ENCODE peak calls at places on chromosome 1, in six cellular contexts. One of them, this sample, is unnamed.
A peak's percentile ranks its signal among the peaks of the same experiment; 100 is the strongest.

GRCh38 chr1:10516925-10517676 is 42.4 kb downstream of the PEX14 start:
- DNase-seq in A549: no peak
- DNase-seq in tibial artery: no peak
- DNase-seq in kidney: no peak
- DNase-seq in OCI-LY7: no peak
- DNase-seq in right atrium auricular region: no peak
- DNase-seq in this sample: no peak

GRCh38 chr1:39142394-39143060 is 62.0 kb upstream of the MACF1 start:
- DNase-seq in right atrium auricular region: no peak
- DNase-seq in OCI-LY7: no peak
- DNase-seq in kidney: peak; percentile 82
- DNase-seq in A549: no peak
- DNase-seq in tibial artery: no peak
- DNase-seq in this sample: peak; percentile 25

GRCh38 chr1:29683472-29683871 is 447.1 kb downstream of the PTPRU start:
- DNase-seq in A549: no peak
- DNase-seq in right atrium auricular region: peak; percentile 30
- DNase-seq in tibial artery: no peak
- DNase-seq in OCI-LY7: no peak
- DNase-seq in kidney: no peak
- DNase-seq in this sample: no peak

GRCh38 chr1:51302270-51302669 is 28.1 kb downstream of the TTC39A start:
- DNase-seq in tibial artery: no peak
- DNase-seq in kidney: no peak
- DNase-seq in A549: no peak
- DNase-seq in OCI-LY7: no peak
- DNase-seq in right atrium auricular region: no peak
- DNase-seq in this sample: no peak

GRCh38 chr1:206761369-206761768 is 9.2 kb upstream of the IL19 start:
- DNase-seq in kidney: no peak
- DNase-seq in right atrium auricular region: no peak
- DNase-seq in A549: no peak
- DNase-seq in OCI-LY7: no peak
- DNase-seq in tibial artery: no peak
- DNase-seq in this sample: no peak

GRCh38 chr1:93775224-93775623 is 93.6 kb upstream of the BCAR3 start:
- DNase-seq in tibial artery: no peak
- DNase-seq in A549: peak; percentile 30
- DNase-seq in kidney: no peak
- DNase-seq in OCI-LY7: no peak
- DNase-seq in right atrium auricular region: no peak
- DNase-seq in this sample: no peak

GRCh38 chr1:156097499-156098178 is 15.4 kb upstream of the MEX3A start:
- DNase-seq in right atrium auricular region: no peak
- DNase-seq in A549: no peak
- DNase-seq in kidney: peak; percentile 26
- DNase-seq in tibial artery: no peak
- DNase-seq in OCI-LY7: no peak
- DNase-seq in this sample: no peak

GRCh38 chr1:197918815-197919522 is 1.8 kb downstream of the LHX9 start:
- DNase-seq in right atrium auricular region: no peak
- DNase-seq in OCI-LY7: no peak
- DNase-seq in tibial artery: no peak
- DNase-seq in kidney: no peak
- DNase-seq in A549: no peak
- DNase-seq in this sample: no peak

GRCh38 chr1:10598088-10598712 is 123.5 kb downstream of the PEX14 start:
- DNase-seq in kidney: no peak
- DNase-seq in A549: peak; percentile 50
- DNase-seq in tibial artery: no peak
- DNase-seq in OCI-LY7: no peak
- DNase-seq in right atrium auricular region: no peak
- DNase-seq in this sample: peak; percentile 11

GRCh38 chr1:151834239-151834638 is 2.6 kb upstream of the RORC start:
- DNase-seq in right atrium auricular region: no peak
- DNase-seq in OCI-LY7: no peak
- DNase-seq in tibial artery: no peak
- DNase-seq in kidney: no peak
- DNase-seq in A549: no peak
- DNase-seq in this sample: peak; percentile 41

GRCh38 chr1:36692465-36692864 is 209.8 kb upstream of the CSF3R start:
- DNase-seq in right atrium auricular region: no peak
- DNase-seq in OCI-LY7: no peak
- DNase-seq in tibial artery: no peak
- DNase-seq in kidney: no peak
- DNase-seq in A549: no peak
- DNase-seq in this sample: no peak

GRCh38 chr1:206925116-206925736 is 3.5 kb upstream of the FCMR start:
- DNase-seq in A549: peak; percentile 48
- DNase-seq in OCI-LY7: peak; percentile 89
- DNase-seq in kidney: no peak
- DNase-seq in tibial artery: peak; percentile 39
- DNase-seq in right atrium auricular region: no peak
- DNase-seq in this sample: peak; percentile 83

GRCh38 chr1:231069333-231069732 is 29.3 kb upstream of the FAM89A start:
- DNase-seq in kidney: no peak
- DNase-seq in right atrium auricular region: no peak
- DNase-seq in tibial artery: no peak
- DNase-seq in A549: no peak
- DNase-seq in OCI-LY7: no peak
- DNase-seq in this sample: no peak

GRCh38 chr1:112515311-112516009 is 6.7 kb downstream of the WNT2B start:
- DNase-seq in kidney: no peak
- DNase-seq in A549: no peak
- DNase-seq in OCI-LY7: no peak
- DNase-seq in right atrium auricular region: no peak
- DNase-seq in tibial artery: no peak
- DNase-seq in this sample: no peak

GRCh38 chr1:85447000-85447943 is 17.7 kb downstream of the DDAH1 start:
- DNase-seq in tibial artery: no peak
- DNase-seq in A549: no peak
- DNase-seq in kidney: no peak
- DNase-seq in right atrium auricular region: no peak
- DNase-seq in OCI-LY7: no peak
- DNase-seq in this sample: no peak

GRCh38 chr1:33228935-33229487 is 27.3 kb upstream of the ZNF362 start:
- DNase-seq in OCI-LY7: no peak
- DNase-seq in right atrium auricular region: peak; percentile 57
- DNase-seq in A549: no peak
- DNase-seq in kidney: no peak
- DNase-seq in tibial artery: peak; percentile 33
- DNase-seq in this sample: no peak

GRCh38 chr1:66395202-66396061 is 138.5 kb upstream of the SGIP1 start:
- DNase-seq in A549: no peak
- DNase-seq in tibial artery: no peak
- DNase-seq in right atrium auricular region: no peak
- DNase-seq in OCI-LY7: no peak
- DNase-seq in kidney: no peak
- DNase-seq in this sample: no peak

GRCh38 chr1:116115476-116115875 is 4.3 kb downstream of the MAB21L3 start:
- DNase-seq in right atrium auricular region: no peak
- DNase-seq in kidney: no peak
- DNase-seq in A549: peak; percentile 10
- DNase-seq in tibial artery: no peak
- DNase-seq in OCI-LY7: no peak
- DNase-seq in this sample: no peak

GRCh38 chr1:48859429-48859828 is 82.7 kb upstream of the BEND5 start:
- DNase-seq in OCI-LY7: no peak
- DNase-seq in right atrium auricular region: no peak
- DNase-seq in A549: no peak
- DNase-seq in tibial artery: no peak
- DNase-seq in kidney: no peak
- DNase-seq in this sample: no peak

GRCh38 chr1:240455228-240455821 is 156.6 kb downstream of the GREM2 start:
- DNase-seq in tibial artery: no peak
- DNase-seq in right atrium auricular region: no peak
- DNase-seq in kidney: no peak
- DNase-seq in OCI-LY7: peak; percentile 4
- DNase-seq in A549: peak; percentile 26
- DNase-seq in this sample: no peak

GRCh38 chr1:21904725-21905520 is 32.2 kb downstream of the HSPG2 start:
- DNase-seq in right atrium auricular region: peak; percentile 85
- DNase-seq in tibial artery: peak; percentile 73
- DNase-seq in A549: peak; percentile 67
- DNase-seq in OCI-LY7: no peak
- DNase-seq in kidney: peak; percentile 91
- DNase-seq in this sample: peak; percentile 94

GRCh38 chr1:11053758-11054137 is 6.1 kb downstream of the SRM start:
- DNase-seq in OCI-LY7: peak; percentile 37
- DNase-seq in tibial artery: no peak
- DNase-seq in right atrium auricular region: no peak
- DNase-seq in A549: no peak
- DNase-seq in kidney: no peak
- DNase-seq in this sample: no peak

GRCh38 chr1:87399701-87400100 is 71.0 kb downstream of the LMO4 start:
- DNase-seq in A549: no peak
- DNase-seq in kidney: no peak
- DNase-seq in tibial artery: no peak
- DNase-seq in right atrium auricular region: no peak
- DNase-seq in OCI-LY7: peak; percentile 2
- DNase-seq in this sample: peak; percentile 47

GRCh38 chr1:96519851-96520281 is 201.7 kb upstream of the PTBP2 start:
- DNase-seq in tibial artery: no peak
- DNase-seq in A549: no peak
- DNase-seq in kidney: peak; percentile 49
- DNase-seq in right atrium auricular region: no peak
- DNase-seq in OCI-LY7: no peak
- DNase-seq in this sample: no peak

GRCh38 chr1:59107916-59108315 is 189.0 kb upstream of the FGGY start:
- DNase-seq in tibial artery: no peak
- DNase-seq in A549: no peak
- DNase-seq in kidney: no peak
- DNase-seq in OCI-LY7: no peak
- DNase-seq in right atrium auricular region: no peak
- DNase-seq in this sample: no peak

GRCh38 chr1:213767683-213768082 is 220.1 kb upstream of the PROX1 start:
- DNase-seq in kidney: no peak
- DNase-seq in OCI-LY7: no peak
- DNase-seq in tibial artery: no peak
- DNase-seq in right atrium auricular region: no peak
- DNase-seq in A549: no peak
- DNase-seq in this sample: no peak

GRCh38 chr1:173122344-173122880 is 71.7 kb upstream of the TNFSF18 start:
- DNase-seq in tibial artery: no peak
- DNase-seq in A549: no peak
- DNase-seq in right atrium auricular region: no peak
- DNase-seq in OCI-LY7: no peak
- DNase-seq in kidney: no peak
- DNase-seq in this sample: peak; percentile 20

GRCh38 chr1:47686731-47687617 is 249.1 kb downstream of the FOXD2 start:
- DNase-seq in A549: no peak
- DNase-seq in OCI-LY7: no peak
- DNase-seq in tibial artery: peak; percentile 10
- DNase-seq in right atrium auricular region: no peak
- DNase-seq in kidney: no peak
- DNase-seq in this sample: no peak

GRCh38 chr1:11131816-11132215 is 32.1 kb upstream of the EXOSC10 start:
- DNase-seq in A549: no peak
- DNase-seq in kidney: no peak
- DNase-seq in OCI-LY7: no peak
- DNase-seq in right atrium auricular region: no peak
- DNase-seq in tibial artery: no peak
- DNase-seq in this sample: no peak

DNA sequence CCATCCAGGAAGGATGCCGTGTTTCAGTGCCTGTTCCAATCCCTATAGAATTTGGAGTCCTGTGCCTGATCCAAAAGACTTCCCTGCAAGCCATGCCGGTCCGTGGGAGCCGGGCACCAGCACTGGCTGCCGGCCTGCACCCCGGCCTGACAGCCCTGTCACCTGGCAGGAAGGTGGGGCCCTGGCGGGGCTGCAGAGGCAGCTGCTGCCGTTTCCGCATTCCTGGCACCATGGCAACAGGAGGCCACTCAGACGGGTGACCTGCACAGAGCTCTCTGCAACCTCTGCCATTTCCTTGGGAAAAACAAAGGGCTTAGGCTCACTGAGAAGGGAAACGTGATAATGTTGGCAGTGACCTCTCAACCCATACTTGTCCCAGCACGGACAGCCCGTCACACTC is 63.2 kb upstream of the TMEM51 start:
- DNase-seq in tibial artery: no peak
- DNase-seq in right atrium auricular region: no peak
- DNase-seq in kidney: peak; percentile 95
- DNase-seq in A549: no peak
- DNase-seq in OCI-LY7: peak; percentile 71
- DNase-seq in this sample: peak; percentile 90
- H3K4me3 ChIP-seq in tibial artery: no peak overlapping the region
- H3K4me3 ChIP-seq in right atrium auricular region: no peak overlapping the region
- H3K4me3 ChIP-seq in kidney: no peak overlapping the region
- H3K4me3 ChIP-seq in A549: no peak overlapping the region
- H3K4me3 ChIP-seq in OCI-LY7: no peak overlapping the region
- H3K4me3 ChIP-seq in this sample: no peak overlapping the region

GRCh38 chr1:15448877-15449462 is 7.6 kb upstream of the CELA2A start:
- DNase-seq in tibial artery: no peak
- DNase-seq in kidney: no peak
- DNase-seq in OCI-LY7: no peak
- DNase-seq in A549: no peak
- DNase-seq in right atrium auricular region: no peak
- DNase-seq in this sample: no peak
- H3K4me1 ChIP-seq in tibial artery: no peaks in the 10 kb centered on the region
- H3K4me1 ChIP-seq in kidney: no peaks in the 10 kb centered on the region
- H3K4me1 ChIP-seq in OCI-LY7: no peaks in the 10 kb centered on the region
- H3K4me1 ChIP-seq in A549: no peaks in the 10 kb centered on the region
- H3K4me1 ChIP-seq in right atrium auricular region: no peaks in the 10 kb centered on the region
- H3K4me1 ChIP-seq in this sample: no peaks in the 10 kb centered on the region

GRCh38 chr1:3543076-3544049 is 67.9 kb downstream of the MEGF6 start:
- DNase-seq in tibial artery: peak; percentile 88
- DNase-seq in right atrium auricular region: peak; percentile 81
- DNase-seq in A549: peak; percentile 50
- DNase-seq in OCI-LY7: no peak
- DNase-seq in kidney: peak; percentile 85
- DNase-seq in this sample: no peak
- H3K27ac ChIP-seq in tibial artery: peak overlapping the region; percentile 88
- H3K27ac ChIP-seq in right atrium auricular region: peak overlapping the region; percentile 53
- H3K27ac ChIP-seq in A549: peak overlapping the region; percentile 69
- H3K27ac ChIP-seq in OCI-LY7: no peak overlapping the region
- H3K27ac ChIP-seq in kidney: no peak overlapping the region
- H3K27ac ChIP-seq in this sample: no peak overlapping the region

DNA sequence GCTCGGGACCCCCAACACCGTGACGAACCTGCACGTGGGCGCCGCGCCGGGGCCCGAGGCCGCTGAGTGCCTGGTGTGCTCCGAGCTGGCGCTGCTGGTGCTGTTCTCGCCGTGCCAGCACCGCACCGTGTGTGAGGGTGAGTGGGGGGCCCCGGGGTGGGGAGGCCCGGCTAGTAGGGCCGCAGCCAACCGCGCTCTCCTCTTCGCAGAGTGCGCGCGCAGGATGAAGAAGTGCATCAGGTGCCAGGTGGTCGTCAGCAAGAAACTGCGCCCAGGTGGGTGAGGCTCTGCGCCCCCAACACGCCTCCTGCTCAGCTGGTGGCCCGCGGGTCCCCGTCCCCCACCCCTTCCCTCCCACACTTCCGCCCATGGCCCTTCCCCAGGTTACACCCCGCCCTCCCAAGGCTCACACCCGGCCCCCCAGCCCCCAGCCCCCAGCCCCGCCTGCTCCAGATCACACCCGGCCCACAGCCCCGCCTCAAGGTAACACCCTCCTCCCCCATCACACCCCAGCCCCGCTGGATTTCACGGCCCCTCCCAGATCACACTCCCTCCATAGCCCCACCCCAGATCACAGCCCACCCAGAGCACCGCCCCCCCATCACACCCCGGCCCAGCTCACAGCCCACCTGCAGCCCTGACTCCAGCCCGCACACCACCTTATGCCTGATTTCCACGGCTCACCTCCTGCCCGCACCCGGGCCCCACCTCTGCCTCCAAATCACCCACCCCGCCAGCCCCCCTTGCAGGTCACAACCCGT is 2.4 kb upstream of the MMP23B start:
- DNase-seq in A549: no peak
- DNase-seq in tibial artery: no peak
- DNase-seq in right atrium auricular region: no peak
- DNase-seq in OCI-LY7: peak; percentile 78
- DNase-seq in kidney: peak; percentile 87
- DNase-seq in this sample: peak; percentile 40
- H3K4me3 ChIP-seq in A549: no peak overlapping the region
- H3K4me3 ChIP-seq in tibial artery: no peak overlapping the region
- H3K4me3 ChIP-seq in right atrium auricular region: no peak overlapping the region
- H3K4me3 ChIP-seq in OCI-LY7: peak overlapping the region; percentile 66
- H3K4me3 ChIP-seq in kidney: no peak overlapping the region
- H3K4me3 ChIP-seq in this sample: peak overlapping the region; percentile 15